ENCODE peak calls at places on chromosomes 3 and 15, in ten cellular contexts. K is WTC11, X is A673, R is mammary epithelial cell, O is GM23338, W is brain microvascular endothelial cell, L is thyroid gland, N is GM13977, Y is ovary, C is HFF-Myc. B is an unnamed sample.

GRCh38 chr15:91100561-91101355 is 701 bp downstream of the SV2B start:
- DNase-seq in K (no peak), X (peak), R (no peak), O (peak), W (no peak), L (no peak), N (no peak), Y (no peak), C (no peak), B (no peak)

GRCh38 chr15:91552555-91552954 is 301.0 kb upstream of the SLCO3A1 start:
- DNase-seq in K (no peak), X (no peak), R (no peak), O (no peak), W (no peak), L (no peak), N (no peak), Y (no peak), C (no peak), B (no peak)

GRCh38 chr3:146542179-146542578 is 2.2 kb downstream of the PLSCR1 start:
- DNase-seq in K (no peak), X (no peak), R (peak), O (no peak), W (no peak), L (no peak), N (no peak), Y (no peak), C (no peak), B (no peak)

GRCh38 chr3:39404943-39405686 is 1.4 kb upstream of the RPSA start:
- DNase-seq in K (peak), X (no peak), R (no peak), O (peak), W (no peak), L (no peak), N (no peak), Y (no peak), C (no peak), B (no peak)

GRCh38 chr15:97661796-97662195 is 298.7 kb upstream of the ARRDC4 start:
- DNase-seq in K (no peak), X (no peak), R (no peak), O (no peak), W (no peak), L (no peak), N (no peak), Y (no peak), C (no peak), B (no peak)

GRCh38 chr15:101068523-101068960 is 149.4 kb downstream of the LRRK1 start:
- DNase-seq in K (no peak), X (no peak), R (no peak), O (no peak), W (no peak), L (no peak), N (no peak), Y (no peak), C (no peak), B (no peak)

GRCh38 chr3:133928903-133929607 is 33.4 kb upstream of the RAB6B start:
- DNase-seq in K (no peak), X (no peak), R (no peak), O (no peak), W (peak), L (no peak), N (no peak), Y (no peak), C (no peak), B (no peak)

GRCh38 chr3:110894574-110894973 is 177.0 kb upstream of the NECTIN3 start:
- DNase-seq in K (no peak), X (no peak), R (no peak), O (no peak), W (no peak), L (no peak), N (no peak), Y (no peak), C (no peak), B (no peak)

GRCh38 chr3:185820973-185821758 is 3.7 kb downstream of the IGF2BP2 start:
- DNase-seq in K (no peak), X (peak), R (peak), O (no peak), W (peak), L (no peak), N (no peak), Y (no peak), C (peak), B (peak)

GRCh38 chr15:31268108-31268501 is 58.5 kb upstream of the KLF13 start:
- DNase-seq in K (peak), X (no peak), R (no peak), O (no peak), W (no peak), L (peak), N (no peak), Y (peak), C (no peak), B (no peak)

GRCh38 chr15:31292391-31293020 is 34.1 kb upstream of the KLF13 start:
- DNase-seq in K (no peak), X (no peak), R (peak), O (no peak), W (no peak), L (no peak), N (no peak), Y (no peak), C (no peak), B (no peak)

GRCh38 chr15:31799711-31800321 is 230.5 kb upstream of the CHRNA7 start:
- DNase-seq in K (no peak), X (no peak), R (peak), O (no peak), W (no peak), L (no peak), N (peak), Y (no peak), C (no peak), B (peak)

GRCh38 chr15:78149805-78150751 is 916 bp downstream of the IDH3A start:
- DNase-seq in K (peak), X (no peak), R (peak), O (peak), W (no peak), L (no peak), N (no peak), Y (no peak), C (no peak), B (peak)

GRCh38 chr3:89227634-89228033 is 120.2 kb downstream of the EPHA3 start:
- DNase-seq in K (no peak), X (no peak), R (no peak), O (no peak), W (peak), L (no peak), N (no peak), Y (no peak), C (no peak), B (no peak)

GRCh38 chr3:159765860-159766294 is 222.8 kb upstream of the IL12A start:
- DNase-seq in K (no peak), X (no peak), R (no peak), O (no peak), W (no peak), L (no peak), N (no peak), Y (no peak), C (no peak), B (no peak)

GRCh38 chr3:23738946-23739345 is 66.8 kb upstream of the UBE2E1 start:
- DNase-seq in K (no peak), X (no peak), R (peak), O (no peak), W (no peak), L (no peak), N (no peak), Y (no peak), C (no peak), B (peak)

GRCh38 chr3:53744351-53744750 is 101.9 kb downstream of the CHDH start:
- DNase-seq in K (peak), X (no peak), R (no peak), O (peak), W (no peak), L (no peak), N (no peak), Y (no peak), C (no peak), B (no peak)

GRCh38 chr3:194985031-194985578 is 285.9 kb downstream of the XXYLT1 start:
- DNase-seq in K (peak), X (peak), R (no peak), O (peak), W (peak), L (peak), N (no peak), Y (peak), C (no peak), B (no peak)

GRCh38 chr3:123584988-123585937 is at the start of gene HACD2:
- DNase-seq in K (peak), X (peak), R (peak), O (peak), W (peak), L (peak), N (peak), Y (peak), C (peak), B (peak)

GRCh38 chr3:123583563-123583962 is 1.3 kb downstream of the HACD2 start:
- DNase-seq in K (no peak), X (no peak), R (no peak), O (no peak), W (no peak), L (no peak), N (no peak), Y (no peak), C (no peak), B (no peak)

GRCh38 chr3:123582315-123582714 is 2.5 kb downstream of the HACD2 start:
- DNase-seq in K (no peak), X (no peak), R (peak), O (no peak), W (no peak), L (no peak), N (no peak), Y (no peak), C (no peak), B (peak)

GRCh38 chr3:123586131-123586530 is 1.3 kb upstream of the HACD2 start:
- DNase-seq in K (peak), X (peak), R (peak), O (peak), W (peak), L (peak), N (no peak), Y (no peak), C (peak), B (peak)

DNA sequence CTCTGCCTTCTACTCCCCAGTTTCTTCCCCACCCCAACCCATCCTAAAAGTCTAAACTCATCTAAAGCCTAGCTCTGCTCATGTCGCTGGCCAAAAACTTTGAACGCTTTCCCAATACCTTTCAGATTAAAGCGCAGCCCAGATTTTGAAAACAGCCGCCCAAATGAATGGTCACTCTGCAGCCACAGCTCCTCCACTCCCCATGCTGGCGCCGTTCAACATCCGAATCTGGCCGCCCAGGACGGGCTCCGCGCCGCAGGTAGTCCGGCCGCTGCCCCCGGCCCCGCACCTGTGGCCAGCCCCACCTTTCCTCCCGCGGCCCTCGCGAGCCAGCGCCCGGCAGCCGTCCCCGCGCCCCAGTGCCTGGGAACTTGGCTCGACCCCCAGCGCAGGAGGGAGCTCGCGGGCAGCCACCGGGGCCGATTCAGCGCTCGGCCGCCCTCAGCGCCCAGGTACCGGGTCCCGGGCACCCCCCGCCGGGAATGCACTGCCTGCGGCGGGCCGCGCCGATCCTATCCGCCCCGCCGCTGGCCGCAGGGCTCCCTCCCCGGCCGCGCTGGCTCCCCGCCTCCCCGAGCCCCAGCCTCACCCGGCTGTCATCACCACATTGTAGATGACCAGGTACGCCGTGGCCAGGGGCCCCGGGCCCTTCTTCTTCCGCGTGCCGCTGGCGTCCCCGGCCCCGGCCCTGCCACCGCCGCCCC is 417 bp downstream of the HACD2 start:
- DNase-seq in K (peak), X (peak), R (peak), O (peak), W (no peak), L (peak), N (no peak), Y (peak), C (no peak), B (no peak)
- TF ChIP-seq CTCF in K (no peak), X (no peak), R (no peak), O (peak), W (no peak), L (no peak), N (no peak), Y (no peak), C (no peak), B (peak)

GRCh38 chr3:129026728-129027543 is 25.8 kb downstream of the EFCC1 start:
- DNase-seq in K (peak), X (peak), R (peak), O (peak), W (peak), L (peak), N (peak), Y (peak), C (no peak), B (peak)
- TF ChIP-seq CTCF in K (no peak), X (peak), R (peak), O (peak), W (peak), L (no peak), N (peak), Y (peak), C (peak), B (peak)

GRCh38 chr15:83973816-83974215 is 261.8 kb upstream of the GOLGA6L4 start:
- DNase-seq in K (no peak), X (peak), R (no peak), O (peak), W (no peak), L (no peak), N (peak), Y (no peak), C (no peak), B (no peak)
- TF ChIP-seq CTCF in K (peak), X (peak), R (peak), O (peak), W (peak), L (no peak), N (peak), Y (no peak), C (peak), B (no peak)

GRCh38 chr3:171807806-171808205 is 2.5 kb downstream of the PLD1 start:
- DNase-seq in K (no peak), X (no peak), R (no peak), O (no peak), W (no peak), L (no peak), N (no peak), Y (no peak), C (no peak), B (no peak)

GRCh38 chr3:171807129-171807675 is 3.1 kb downstream of the PLD1 start:
- DNase-seq in K (no peak), X (no peak), R (no peak), O (no peak), W (no peak), L (no peak), N (no peak), Y (no peak), C (no peak), B (no peak)

GRCh38 chr3:171804618-171805389 is 5.5 kb downstream of the PLD1 start:
- DNase-seq in K (no peak), X (no peak), R (no peak), O (no peak), W (peak), L (no peak), N (no peak), Y (peak), C (no peak), B (no peak)

GRCh38 chr3:171805687-171806086 is 4.6 kb downstream of the PLD1 start:
- DNase-seq in K (no peak), X (no peak), R (no peak), O (no peak), W (no peak), L (no peak), N (no peak), Y (no peak), C (no peak), B (no peak)

DNA sequence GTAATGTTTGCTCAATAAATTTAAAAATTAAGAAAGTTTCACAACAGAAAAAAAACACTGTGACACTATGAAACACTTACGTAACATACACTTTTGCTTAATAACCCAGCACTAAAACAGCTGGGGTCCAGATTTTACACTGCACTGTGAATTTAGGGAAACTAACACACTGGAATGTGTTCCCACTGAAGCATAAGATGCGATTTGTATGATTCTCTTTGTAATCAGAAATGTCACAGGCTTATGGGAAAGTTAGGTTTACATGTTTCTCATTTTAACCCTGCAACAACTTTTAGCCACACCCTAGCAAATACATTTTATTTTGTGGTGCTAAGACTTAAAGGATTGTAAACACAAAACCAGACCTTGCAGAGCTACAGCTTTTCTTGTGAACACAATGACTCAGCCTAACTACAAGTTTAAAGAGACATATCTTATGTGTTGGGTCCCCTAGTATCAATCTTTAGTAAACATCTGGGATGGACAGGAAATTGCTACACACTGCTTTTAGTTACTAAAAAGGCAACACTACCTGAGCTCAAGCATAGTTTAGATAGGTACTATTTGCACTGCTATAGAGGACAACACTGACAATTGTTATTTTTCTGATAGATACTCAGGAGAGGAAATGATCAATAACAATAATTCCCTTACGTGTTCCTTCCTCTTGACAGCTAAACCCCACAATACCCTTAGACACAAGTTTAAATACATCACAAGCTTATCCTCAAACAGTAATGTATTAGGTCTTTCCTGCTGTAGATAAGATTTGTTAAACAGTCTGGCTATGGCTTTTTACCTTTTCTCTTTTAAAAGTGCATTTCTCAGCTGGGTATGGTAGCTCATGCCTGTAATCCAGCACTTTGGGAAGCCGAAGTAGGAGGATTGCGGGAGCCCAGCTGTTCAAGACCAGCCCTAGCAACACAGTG is 3.8 kb downstream of the PLD1 start:
- DNase-seq in K (no peak), X (peak), R (peak), O (no peak), W (peak), L (no peak), N (peak), Y (no peak), C (peak), B (peak)
- TF ChIP-seq CTCF in K (no peak), X (no peak), R (no peak), O (no peak), W (no peak), L (no peak), N (no peak), Y (no peak), C (no peak), B (no peak)

GRCh38 chr3:56802793-56803192 is 1.0 kb upstream of the ARHGEF3 start:
- DNase-seq in K (no peak), X (no peak), R (no peak), O (no peak), W (no peak), L (no peak), N (no peak), Y (no peak), C (no peak), B (no peak)

GRCh38 chr3:56801597-56802410 is at the start of gene ARHGEF3:
- DNase-seq in K (peak), X (peak), R (peak), O (peak), W (peak), L (peak), N (peak), Y (peak), C (peak), B (peak)

GRCh38 chr3:56810912-56811544 is 9.3 kb upstream of the ARHGEF3 start:
- DNase-seq in K (no peak), X (no peak), R (no peak), O (no peak), W (no peak), L (peak), N (no peak), Y (no peak), C (no peak), B (peak)

GRCh38 chr3:56802411-56802745 is 629 bp upstream of the ARHGEF3 start:
- DNase-seq in K (no peak), X (no peak), R (no peak), O (no peak), W (no peak), L (no peak), N (no peak), Y (no peak), C (no peak), B (no peak)

DNA sequence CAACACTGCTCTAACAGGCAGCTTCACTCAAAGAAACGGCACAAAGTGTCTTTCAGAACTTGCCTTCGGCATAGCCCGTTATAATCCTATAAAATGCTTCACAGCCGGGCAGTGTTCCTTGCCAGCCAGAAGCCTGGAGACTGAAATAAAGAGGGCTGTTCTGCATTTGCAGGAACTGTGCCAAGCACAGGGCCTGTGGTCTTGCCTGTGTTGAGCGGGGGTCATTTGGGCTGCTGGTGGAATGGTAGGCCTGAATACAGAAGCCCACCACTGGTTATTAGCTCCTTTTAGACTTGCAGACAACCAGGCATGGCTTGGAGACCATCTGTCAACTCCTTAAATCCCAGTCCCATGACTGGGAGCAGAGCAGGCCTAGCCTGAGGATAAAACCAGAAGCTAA is 4.7 kb upstream of the ARHGEF3 start:
- DNase-seq in K (no peak), X (no peak), R (no peak), O (no peak), W (no peak), L (no peak), N (no peak), Y (no peak), C (no peak), B (no peak)
- TF ChIP-seq CTCF in K (no peak), X (no peak), R (no peak), O (no peak), W (no peak), L (no peak), N (no peak), Y (no peak), C (no peak), B (no peak)

DNA sequence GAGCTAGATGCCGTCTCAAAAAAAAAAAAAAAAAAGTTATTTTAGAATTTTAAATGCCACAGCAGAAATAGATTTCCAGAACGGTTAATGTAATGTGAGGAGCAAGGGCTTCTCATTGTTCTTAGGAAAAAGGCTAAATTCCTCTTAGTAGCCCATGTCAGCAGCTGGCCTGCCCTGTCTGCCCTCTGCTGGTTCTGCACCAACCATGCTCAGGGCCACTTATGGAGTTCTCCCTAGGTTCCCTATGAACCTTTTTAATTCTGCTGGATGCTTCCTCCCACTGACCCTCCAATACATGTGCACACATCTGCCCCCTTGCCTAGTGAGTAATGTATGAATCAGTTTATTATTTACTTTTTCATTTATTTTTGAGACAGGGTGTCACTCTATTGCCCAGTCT is 32.2 kb upstream of the DPPA4 start:
- DNase-seq in K (peak), X (no peak), R (no peak), O (peak), W (no peak), L (no peak), N (no peak), Y (no peak), C (no peak), B (no peak)
- TF ChIP-seq CTCF in K (no peak), X (no peak), R (no peak), O (peak), W (peak), L (no peak), N (no peak), Y (no peak), C (no peak), B (no peak)

DNA sequence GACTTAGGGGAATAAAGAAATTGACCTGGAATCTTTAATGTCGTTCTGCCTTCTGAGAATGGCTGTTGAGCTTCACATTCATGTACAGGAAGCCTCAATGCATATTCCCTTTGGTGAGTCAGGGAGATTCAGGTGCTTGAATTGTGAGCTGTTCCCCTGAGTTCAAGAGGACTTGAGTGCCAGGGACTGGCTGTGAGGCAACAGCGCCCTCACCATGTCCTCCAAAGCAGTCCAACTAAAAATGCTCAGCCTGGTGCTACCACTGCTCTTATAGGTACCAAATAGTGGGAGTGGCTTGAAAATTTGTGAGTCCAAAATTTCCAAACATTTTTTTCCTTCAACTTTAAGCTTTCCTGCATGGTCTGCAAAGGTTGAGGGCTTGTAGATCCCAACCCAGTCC is 54.1 kb downstream of the LEO1 start:
- DNase-seq in K (peak), X (peak), R (peak), O (peak), W (no peak), L (peak), N (no peak), Y (no peak), C (no peak), B (peak)
- TF ChIP-seq CTCF in K (no peak), X (peak), R (peak), O (peak), W (peak), L (no peak), N (peak), Y (no peak), C (peak), B (peak)

GRCh38 chr3:27708246-27708645 is 13.9 kb downstream of the EOMES start:
- DNase-seq in K (no peak), X (no peak), R (peak), O (no peak), W (no peak), L (no peak), N (no peak), Y (no peak), C (no peak), B (no peak)
- TF ChIP-seq CTCF in K (no peak), X (no peak), R (no peak), O (no peak), W (no peak), L (no peak), N (no peak), Y (no peak), C (no peak), B (no peak)

B was measured in RWPE1.